ENCODE peak calls at places on chromosomes 2 and 18, in six cellular contexts. D is astrocyte of the spinal cord, Z is sigmoid colon, V is endodermal cell, G is NCI-H748 treated with DMSO at 0.1 percent for 48 hours, A is heart right ventricle. N is an unnamed sample.

GRCh38 chr18:10878703-10879102 is 270.7 kb downstream of the PIEZO2 start:
- DNase-seq in D (no peak), Z (no peak), V (no peak), G (no peak), A (no peak), N (no peak)

GRCh38 chr2:106264203-106264602 is 70.1 kb upstream of the UXS1 start:
- DNase-seq in D (no peak), Z (no peak), V (no peak), G (no peak), A (no peak), N (no peak)

GRCh38 chr2:38533180-38533579 is 69.5 kb downstream of the HNRNPLL start:
- DNase-seq in D (no peak), Z (peak), V (no peak), G (no peak), A (no peak), N (no peak)

GRCh38 chr2:223494987-223495386 is 107.2 kb downstream of the SCG2 start:
- DNase-seq in D (no peak), Z (no peak), V (no peak), G (no peak), A (no peak), N (no peak)

GRCh38 chr18:36993068-36993467 is 164.1 kb downstream of the KIAA1328 start:
- DNase-seq in D (peak), Z (no peak), V (no peak), G (no peak), A (no peak), N (no peak)

GRCh38 chr2:206260427-206261012 is 13.9 kb upstream of the ZDBF2 start:
- DNase-seq in D (no peak), Z (no peak), V (no peak), G (no peak), A (no peak), N (no peak)

GRCh38 chr2:96537066-96537733 is 648 bp downstream of the ARID5A start:
- DNase-seq in D (peak), Z (peak), V (peak), G (no peak), A (peak), N (peak)

GRCh38 chr2:190882327-190882766 is 1.7 kb downstream of the GLS start:
- DNase-seq in D (no peak), Z (no peak), V (no peak), G (no peak), A (no peak), N (no peak)

GRCh38 chr2:213065583-213066444 is 85.6 kb downstream of the IKZF2 start:
- DNase-seq in D (peak), Z (no peak), V (peak), G (no peak), A (peak), N (peak)

GRCh38 chr2:40797115-40797514 is 345.2 kb upstream of the SLC8A1 start:
- DNase-seq in D (peak), Z (no peak), V (no peak), G (no peak), A (no peak), N (no peak)